ENCODE peak calls at places on chromosomes 12 and 14, in ten cellular contexts. V is pons, D is uterus, T is NCI-H2171 treated with DMSO at 0.1 percent for 48 hours, B is substantia nigra, W is WTC11, R is NCI-H1092, I is DMS 273 treated with DMSO at 0.1 percent for 48 hours, L is EH, Y is transverse colon. F is an unnamed sample.

GRCh38 chr14:24395609-24396580 is 2.9 kb upstream of the NYNRIN start:
- DNase-seq in V (no peak), D (no peak), T (peak), B (no peak), W (no peak), R (no peak), I (no peak), L (peak), Y (no peak), F (no peak)

GRCh38 chr14:61462566-61463195 is 141.3 kb downstream of the PRKCH start:
- DNase-seq in V (no peak), D (no peak), T (peak), B (no peak), W (no peak), R (peak), I (peak), L (peak), Y (no peak), F (no peak)

GRCh38 chr12:21852251-21852650 is 77.7 kb upstream of the KCNJ8 start:
- DNase-seq in V (no peak), D (no peak), T (no peak), B (no peak), W (no peak), R (no peak), I (no peak), L (peak), Y (no peak), F (no peak)

GRCh38 chr14:68521952-68522509 is 270.8 kb downstream of the ZFP36L1 start:
- DNase-seq in V (no peak), D (no peak), T (no peak), B (no peak), W (no peak), R (no peak), I (no peak), L (no peak), Y (no peak), F (no peak)

GRCh38 chr14:54362759-54363437 is 33.9 kb upstream of the CDKN3 start:
- DNase-seq in V (no peak), D (no peak), T (no peak), B (no peak), W (no peak), R (no peak), I (no peak), L (peak), Y (no peak), F (no peak)

GRCh38 chr12:111462134-111462821 is 56.6 kb downstream of the SH2B3 start:
- DNase-seq in V (no peak), D (no peak), T (no peak), B (no peak), W (no peak), R (no peak), I (no peak), L (peak), Y (no peak), F (no peak)

GRCh38 chr12:127811988-127812387 is 455.0 kb upstream of the TMEM132C start:
- DNase-seq in V (no peak), D (peak), T (peak), B (no peak), W (no peak), R (no peak), I (peak), L (peak), Y (no peak), F (peak)

GRCh38 chr12:54304187-54304810 is 3.5 kb upstream of the NFE2 start:
- DNase-seq in V (no peak), D (peak), T (no peak), B (no peak), W (peak), R (no peak), I (no peak), L (peak), Y (peak), F (peak)

GRCh38 chr12:51905507-51906438 is 1.5 kb upstream of the ACVRL1 start:
- DNase-seq in V (no peak), D (peak), T (no peak), B (no peak), W (no peak), R (no peak), I (no peak), L (peak), Y (peak), F (peak)